ENCODE peak calls at places on chromosomes 11 and 22, in nine cellular contexts. G is adipocyte, V is uterus, O is psoas muscle, B is right atrium auricular region, D is fibroblast of the aortic adventitia, U is kidney epithelial cell, K is fibroblast of lung, R is GM06990. S is an unnamed sample.

GRCh38 chr11:47716692-47717091 is 1.5 kb upstream of the AGBL2 start:
- DNase-seq in G (no peak), V (no peak), O (no peak), B (no peak), D (no peak), U (no peak), K (no peak), R (no peak), S (no peak)

GRCh38 chr11:44777537-44778199 is 50.9 kb downstream of the TSPAN18 start:
- DNase-seq in G (no peak), V (no peak), O (no peak), B (no peak), D (no peak), U (no peak), K (no peak), R (no peak), S (peak)

GRCh38 chr11:61967177-61967923 is at the start of gene FTH1:
- DNase-seq in G (peak), V (peak), O (peak), B (peak), D (peak), U (no peak), K (peak), R (peak), S (peak)

GRCh38 chr11:45644981-45645889 is 20.2 kb downstream of the CHST1 start:
- DNase-seq in G (no peak), V (no peak), O (no peak), B (no peak), D (no peak), U (no peak), K (no peak), R (no peak), S (no peak)

GRCh38 chr11:131912127-131912526 is 541.7 kb downstream of the NTM start:
- DNase-seq in G (no peak), V (no peak), O (no peak), B (no peak), D (no peak), U (no peak), K (no peak), R (no peak), S (no peak)

GRCh38 chr11:126888126-126888712 is 112.4 kb downstream of the KIRREL3 start:
- DNase-seq in G (no peak), V (no peak), O (no peak), B (no peak), D (no peak), U (no peak), K (no peak), R (no peak), S (no peak)

GRCh38 chr11:128800871-128801417 is 66.2 kb downstream of the KCNJ1 start:
- DNase-seq in G (no peak), V (no peak), O (no peak), B (no peak), D (no peak), U (no peak), K (no peak), R (no peak), S (no peak)

GRCh38 chr11:13669544-13670488 is 1.3 kb downstream of the FAR1 start:
- DNase-seq in G (peak), V (no peak), O (no peak), B (no peak), D (peak), U (no peak), K (peak), R (peak), S (no peak)

GRCh38 chr11:12411806-12412727 is 34.7 kb downstream of the PARVA start:
- DNase-seq in G (peak), V (peak), O (peak), B (no peak), D (peak), U (peak), K (peak), R (peak), S (peak)

GRCh38 chr11:59584294-59584693 is 31.3 kb downstream of the OSBP start:
- DNase-seq in G (no peak), V (no peak), O (no peak), B (no peak), D (no peak), U (no peak), K (no peak), R (no peak), S (no peak)

GRCh38 chr22:28983190-28983589 is 78.4 kb downstream of the C22orf31 start:
- DNase-seq in G (no peak), V (no peak), O (no peak), B (no peak), D (no peak), U (no peak), K (no peak), R (no peak), S (no peak)

GRCh38 chr11:13761712-13762111 is 93.2 kb downstream of the FAR1 start:
- DNase-seq in G (peak), V (no peak), O (no peak), B (no peak), D (peak), U (no peak), K (no peak), R (no peak), S (no peak)

GRCh38 chr22:23053912-23054530 is 16.3 kb upstream of the GNAZ start:
- DNase-seq in G (no peak), V (no peak), O (peak), B (peak), D (no peak), U (no peak), K (no peak), R (no peak), S (peak)

GRCh38 chr11:120180571-120181445 is 30.0 kb upstream of the OAF start:
- DNase-seq in G (peak), V (peak), O (peak), B (peak), D (peak), U (peak), K (peak), R (no peak), S (no peak)

GRCh38 chr11:126115820-126116319 is 53.2 kb upstream of the CDON start:
- DNase-seq in G (peak), V (peak), O (peak), B (peak), D (peak), U (peak), K (peak), R (no peak), S (peak)

GRCh38 chr11:75430692-75431532 is 2.1 kb downstream of the KLHL35 start:
- DNase-seq in G (no peak), V (no peak), O (peak), B (no peak), D (no peak), U (no peak), K (no peak), R (no peak), S (peak)

GRCh38 chr11:125952973-125953372 is 7.1 kb downstream of the VSIG10L2 start:
- DNase-seq in G (peak), V (peak), O (peak), B (peak), D (peak), U (no peak), K (peak), R (no peak), S (no peak)

GRCh38 chr22:46233231-46233630 is 16.9 kb downstream of the CDPF1 start:
- DNase-seq in G (peak), V (no peak), O (peak), B (no peak), D (peak), U (peak), K (peak), R (no peak), S (peak)

GRCh38 chr22:33577862-33578411 is 342.3 kb downstream of the LARGE1 start:
- DNase-seq in G (no peak), V (no peak), O (no peak), B (no peak), D (no peak), U (no peak), K (no peak), R (no peak), S (no peak)

GRCh38 chr11:42849362-42849761 is 462.4 kb upstream of the API5 start:
- DNase-seq in G (no peak), V (no peak), O (no peak), B (no peak), D (no peak), U (no peak), K (no peak), R (no peak), S (no peak)

GRCh38 chr11:133934599-133935550 is 21.9 kb downstream of the IGSF9B start:
- DNase-seq in G (peak), V (no peak), O (no peak), B (peak), D (peak), U (no peak), K (no peak), R (no peak), S (no peak)

GRCh38 chr11:124865902-124866851 is 945 bp downstream of the ROBO3 start:
- DNase-seq in G (peak), V (no peak), O (peak), B (no peak), D (peak), U (no peak), K (peak), R (peak), S (peak)
- H3K4me3 ChIP-seq in G (peak), V (no peak), O (peak), B (no peak), D (peak), U (no peak), K (peak), R (no peak), S (no peak)

GRCh38 chr22:37797874-37798500 is 9.7 kb upstream of the GCAT start:
- DNase-seq in G (no peak), V (no peak), O (no peak), B (no peak), D (no peak), U (no peak), K (no peak), R (no peak), S (no peak)
- H3K4me3 ChIP-seq in G (no peak), V (no peak), O (no peak), B (no peak), D (no peak), U (no peak), K (no peak), R (no peak), S (no peak)

GRCh38 chr22:48250286-48250895 is 1487.9 kb downstream of the TBC1D22A start:
- DNase-seq in G (no peak), V (no peak), O (no peak), B (no peak), D (no peak), U (no peak), K (no peak), R (no peak), S (no peak)

GRCh38 chr22:48251629-48252028 is 1489.2 kb downstream of the TBC1D22A start:
- DNase-seq in G (no peak), V (no peak), O (no peak), B (no peak), D (no peak), U (no peak), K (no peak), R (no peak), S (no peak)

GRCh38 chr22:48248901-48249455 is 1486.5 kb downstream of the TBC1D22A start:
- DNase-seq in G (no peak), V (no peak), O (no peak), B (no peak), D (no peak), U (no peak), K (no peak), R (no peak), S (no peak)

GRCh38 chr22:48250937-48251530 is 1488.6 kb downstream of the TBC1D22A start:
- DNase-seq in G (no peak), V (no peak), O (no peak), B (no peak), D (no peak), U (no peak), K (no peak), R (no peak), S (no peak)

GRCh38 chr22:48249721-48250268 is 1487.3 kb downstream of the TBC1D22A start:
- DNase-seq in G (no peak), V (no peak), O (no peak), B (no peak), D (no peak), U (no peak), K (no peak), R (no peak), S (no peak)
- H3K4me3 ChIP-seq in G (no peak), V (no peak), O (no peak), B (no peak), D (no peak), U (no peak), K (no peak), R (no peak), S (no peak)

GRCh38 chr11:105167244-105167643 is 27.7 kb upstream of the CARD18 start:
- DNase-seq in G (no peak), V (no peak), O (no peak), B (no peak), D (no peak), U (no peak), K (no peak), R (no peak), S (no peak)
- H3K4me3 ChIP-seq in G (no peak), V (no peak), O (no peak), B (no peak), D (no peak), U (no peak), K (no peak), R (no peak), S (no peak)

GRCh38 chr22:39522567-39523300 is 2.4 kb downstream of the ATF4 start:
- DNase-seq in G (peak), V (no peak), O (peak), B (no peak), D (peak), U (no peak), K (peak), R (no peak), S (peak)
- H3K4me3 ChIP-seq in G (peak), V (peak), O (peak), B (peak), D (peak), U (peak), K (peak), R (peak), S (peak)

DNA sequence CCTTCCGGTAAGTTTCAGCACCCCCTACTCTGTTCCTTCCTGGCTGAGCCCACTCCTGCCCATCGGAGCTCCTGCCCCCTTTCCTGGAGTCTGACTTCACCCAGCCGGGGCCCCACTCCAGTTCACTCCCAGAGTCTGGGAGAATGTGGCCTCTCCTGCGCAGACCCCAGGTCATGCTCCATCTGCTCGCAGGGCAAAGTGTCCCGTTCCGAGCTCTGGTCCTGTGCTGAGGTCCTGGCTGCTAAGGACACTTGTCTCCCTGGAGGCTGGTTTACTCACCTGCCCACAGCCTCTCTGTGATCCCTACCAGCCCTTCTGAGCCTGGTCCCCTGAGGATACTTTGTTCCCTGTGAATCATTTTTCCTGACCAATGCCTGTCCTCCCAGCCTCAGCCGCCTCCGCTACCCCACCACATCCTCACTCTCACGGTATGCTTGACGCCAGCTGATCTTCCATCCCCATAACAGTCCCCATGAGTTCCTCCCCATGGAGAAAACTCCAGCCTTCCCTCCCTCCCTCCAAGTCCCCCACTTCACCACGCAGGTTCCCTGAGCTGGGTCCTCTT is 526 bp downstream of the IFITM10 start:
- DNase-seq in G (peak), V (no peak), O (peak), B (no peak), D (peak), U (no peak), K (peak), R (no peak), S (peak)
- H3K4me3 ChIP-seq in G (peak), V (no peak), O (no peak), B (no peak), D (peak), U (no peak), K (no peak), R (no peak), S (peak)

S was measured in aorta.